ENCODE peak calls at places on chromosomes 16 and 17, in six cellular contexts. V is NCI-H1417; S is pulmonary artery endothelial cell; G is activated CD4-positive, alpha-beta T cell treated with anti-CD3 and anti-CD28 coated beads for 4 hours; L is NB4; I is neural crest cell. M is an unnamed sample.
A peak's percentile ranks its signal among the peaks of the same experiment; 100 is the strongest.

GRCh38 chr17:2171725-2172446 is 117.0 kb downstream of the HIC1 start:
- DNase-seq in V (no peak), S (peak; percentile 95), G (no peak), L (no peak), I (no peak), M (no peak)

GRCh38 chr17:10114931-10115535 is 83.4 kb downstream of the GAS7 start:
- DNase-seq in V (no peak), S (no peak), G (peak; percentile 43), L (peak; percentile 100), I (no peak), M (peak; percentile 61)

GRCh38 chr17:77834170-77835115 is 124.1 kb upstream of the TNRC6C start:
- DNase-seq in V (no peak), S (peak; percentile 40), G (peak; percentile 73), L (peak; percentile 91), I (no peak), M (peak; percentile 61)

GRCh38 chr17:44677136-44677535 is 12.4 kb downstream of the CCDC43 start:
- DNase-seq in V (no peak), S (peak; percentile 20), G (no peak), L (no peak), I (no peak), M (no peak)

GRCh38 chr16:24123275-24123674 is 132.9 kb upstream of the CACNG3 start:
- DNase-seq in V (no peak), S (no peak), G (no peak), L (no peak), I (no peak), M (no peak)

GRCh38 chr17:38334480-38335364 is 9.0 kb downstream of the GPR179 start:
- DNase-seq in V (no peak), S (no peak), G (no peak), L (no peak), I (no peak), M (no peak)

GRCh38 chr17:79949646-79950292 is 85.9 kb downstream of the TBC1D16 start:
- DNase-seq in V (no peak), S (no peak), G (no peak), L (peak; percentile 65), I (no peak), M (no peak)

GRCh38 chr16:87380875-87381274 is 2.7 kb downstream of the FBXO31 start:
- DNase-seq in V (no peak), S (no peak), G (no peak), L (no peak), I (no peak), M (peak; percentile 57)